ENCODE peak calls at places on chromosomes 13 and 19, in nine cellular contexts. E is ascending aorta, P is Panc1, B is dorsolateral prefrontal cortex, O is tibial artery, Q is thoracic aorta, I is tibial nerve, U is GM23248, C is astrocyte. A is an unnamed sample.

GRCh38 chr19:2059422-2060201 is 8.6 kb upstream of the MKNK2 start:
- DNase-seq in P (peak), O (peak), B (no peak), U (peak), E (peak), C (peak), Q (no peak), I (peak), A (no peak)

GRCh38 chr13:112873851-112874750 is 94.9 kb upstream of the MCF2L start:
- DNase-seq in O (peak), I (peak), Q (no peak), C (no peak), U (peak), E (no peak), P (peak), B (peak), A (no peak)

GRCh38 chr13:90594694-90595093 is 752.8 kb upstream of the MIR17HG start:
- DNase-seq in O (no peak), C (peak), B (no peak), I (no peak), U (peak), P (no peak), Q (no peak), E (no peak), A (no peak)

GRCh38 chr13:113877149-113877990 is 13.5 kb upstream of the GAS6 start:
- DNase-seq in U (no peak), I (no peak), P (no peak), B (no peak), E (no peak), O (no peak), C (no peak), Q (no peak), A (no peak)

GRCh38 chr13:113299951-113300350 is 2.9 kb downstream of the LAMP1 start:
- DNase-seq in E (no peak), P (no peak), C (no peak), U (peak), I (no peak), O (no peak), Q (no peak), B (no peak), A (no peak)

GRCh38 chr19:33767898-33768413 is 28.7 kb upstream of the KCTD15 start:
- DNase-seq in U (peak), Q (no peak), B (no peak), I (no peak), O (no peak), E (no peak), P (no peak), C (no peak), A (no peak)

GRCh38 chr19:4997297-4997696 is 28.4 kb downstream of the KDM4B start:
- DNase-seq in E (no peak), U (no peak), I (no peak), P (no peak), C (no peak), O (no peak), B (no peak), Q (no peak), A (no peak)

GRCh38 chr13:30319130-30319529 is 11.8 kb upstream of the KATNAL1 start:
- DNase-seq in P (no peak), B (no peak), Q (no peak), C (no peak), O (no peak), E (no peak), U (no peak), I (no peak), A (no peak)

GRCh38 chr13:99022953-99023352 is 45.1 kb upstream of the DOCK9 start:
- DNase-seq in C (no peak), E (no peak), I (no peak), O (no peak), U (no peak), P (no peak), B (no peak), Q (no peak), A (no peak)

GRCh38 chr13:88704600-88705275 is 1033.6 kb downstream of the SLITRK5 start:
- DNase-seq in P (no peak), O (no peak), U (no peak), B (no peak), Q (no peak), E (no peak), I (no peak), C (no peak), A (no peak)

GRCh38 chr13:67134322-67135129 is 95.6 kb downstream of the PCDH9 start:
- DNase-seq in I (no peak), E (no peak), O (no peak), P (no peak), U (no peak), C (no peak), B (no peak), Q (no peak), A (no peak)

GRCh38 chr13:94702181-94703041 is 9.9 kb downstream of the SOX21 start:
- DNase-seq in U (no peak), P (no peak), I (no peak), O (no peak), E (no peak), C (no peak), Q (no peak), B (no peak), A (no peak)

GRCh38 chr19:53311897-53312296 is 21.7 kb upstream of the ZNF845 start:
- DNase-seq in I (no peak), U (no peak), E (no peak), Q (no peak), B (no peak), O (no peak), P (no peak), C (no peak), A (no peak)

GRCh38 chr19:21023901-21024300 is 3.4 kb downstream of the ZNF430 start:
- DNase-seq in C (peak), E (no peak), B (no peak), Q (no peak), O (no peak), I (no peak), P (no peak), U (peak), A (no peak)

GRCh38 chr19:9914315-9915207 is 21.8 kb downstream of the OLFM2 start:
- DNase-seq in B (peak), U (peak), O (peak), E (peak), Q (no peak), C (peak), I (no peak), P (no peak), A (no peak)

GRCh38 chr19:33796164-33797100 is at the start of gene KCTD15:
- DNase-seq in E (no peak), I (no peak), U (peak), P (no peak), Q (no peak), B (no peak), O (no peak), C (peak), A (no peak)

GRCh38 chr19:18895828-18896341 is at the start of gene CERS1:
- DNase-seq in I (no peak), P (no peak), Q (no peak), E (no peak), B (peak), U (peak), C (no peak), O (no peak), A (no peak)

GRCh38 chr13:77372275-77372674 is 45.4 kb upstream of the MYCBP2 start:
- DNase-seq in P (no peak), I (no peak), C (peak), E (no peak), B (no peak), Q (no peak), U (no peak), O (no peak), A (no peak)

GRCh38 chr19:16160943-16161560 is 12.3 kb downstream of the CIB3 start:
- DNase-seq in P (peak), E (no peak), C (peak), O (no peak), B (no peak), I (no peak), U (peak), Q (no peak), A (no peak)

GRCh38 chr13:27442071-27442647 is 8.2 kb downstream of the MTIF3 start:
- DNase-seq in O (no peak), E (no peak), U (no peak), Q (no peak), P (no peak), I (no peak), C (no peak), B (no peak), A (no peak)

GRCh38 chr13:33185853-33186252 is 99.7 kb downstream of the STARD13 start:
- DNase-seq in I (no peak), E (no peak), Q (no peak), U (no peak), P (no peak), O (no peak), C (peak), B (no peak), A (no peak)

GRCh38 chr19:55600336-55601028 is 394 bp downstream of the ZNF524 start:
- DNase-seq in P (no peak), B (peak), U (peak), I (no peak), C (peak), Q (no peak), E (no peak), O (no peak), A (no peak)

GRCh38 chr13:26221399-26221720 is 754 bp downstream of the RNF6 start:
- DNase-seq in E (no peak), P (no peak), C (no peak), Q (no peak), O (no peak), B (no peak), I (no peak), U (no peak), A (no peak)

GRCh38 chr19:40530091-40530901 is 46.4 kb upstream of the SHKBP1 start:
- DNase-seq in C (no peak), I (no peak), Q (no peak), O (no peak), U (peak), B (no peak), E (no peak), P (no peak), A (no peak)

GRCh38 chr19:55189424-55189823 is 9.3 kb upstream of the SYT5 start:
- DNase-seq in C (peak), P (peak), B (peak), E (peak), Q (no peak), I (no peak), U (peak), O (peak), A (peak)

GRCh38 chr13:113137656-113138292 is 15.2 kb downstream of the F10 start:
- DNase-seq in I (no peak), C (no peak), P (no peak), B (no peak), O (no peak), Q (no peak), E (no peak), U (no peak), A (no peak)

GRCh38 chr13:99046851-99047250 is 69.0 kb upstream of the DOCK9 start:
- DNase-seq in C (peak), U (no peak), E (no peak), Q (no peak), B (no peak), I (no peak), O (no peak), P (no peak), A (no peak)

GRCh38 chr13:93915269-93915809 is 564.1 kb downstream of the DCT start:
- DNase-seq in E (no peak), C (peak), Q (no peak), B (no peak), U (peak), I (no peak), P (no peak), O (no peak), A (no peak)

GRCh38 chr13:33284916-33285315 is 639 bp downstream of the STARD13 start:
- DNase-seq in Q (no peak), O (no peak), E (no peak), B (no peak), I (no peak), P (no peak), U (peak), C (peak), A (no peak)

GRCh38 chr19:12064266-12065099 is at the start of gene ZNF844:
- DNase-seq in Q (peak), I (peak), U (peak), E (peak), O (peak), C (peak), P (peak), B (peak), A (peak)

GRCh38 chr19:17327654-17328516 is 6.8 kb downstream of the ANO8 start:
- DNase-seq in O (no peak), Q (no peak), C (no peak), U (no peak), P (no peak), B (no peak), I (no peak), E (no peak), A (no peak)

GRCh38 chr13:38308736-38309135 is 40.9 kb upstream of the UFM1 start:
- DNase-seq in I (no peak), U (peak), P (no peak), E (no peak), C (peak), O (no peak), B (no peak), Q (no peak), A (no peak)

GRCh38 chr19:17762505-17763229 is 11.4 kb downstream of the FCHO1 start:
- DNase-seq in E (no peak), U (peak), B (no peak), I (no peak), O (no peak), P (no peak), Q (no peak), C (peak), A (no peak)

GRCh38 chr19:16366433-16367268 is 42.0 kb downstream of the KLF2 start:
- DNase-seq in B (no peak), U (no peak), E (no peak), Q (no peak), C (no peak), O (no peak), I (no peak), P (no peak), A (no peak)

GRCh38 chr13:21074601-21075302 is 13.4 kb upstream of the LATS2 start:
- DNase-seq in Q (no peak), P (no peak), E (no peak), I (no peak), C (no peak), U (peak), B (no peak), O (no peak), A (no peak)

GRCh38 chr19:10706990-10707389 is 5.8 kb downstream of the QTRT1 start:
- DNase-seq in P (no peak), Q (no peak), U (no peak), C (no peak), I (no peak), O (no peak), B (no peak), E (no peak), A (no peak)

GRCh38 chr13:44715287-44716224 is 139.4 kb upstream of the TSC22D1 start:
- DNase-seq in Q (no peak), I (no peak), E (no peak), B (no peak), O (no peak), U (peak), C (peak), P (no peak), A (no peak)

GRCh38 chr13:98428256-98428966 is 148.5 kb downstream of the STK24 start:
- DNase-seq in I (no peak), P (no peak), B (no peak), O (no peak), U (peak), Q (no peak), C (no peak), E (no peak), A (peak)

GRCh38 chr13:96428904-96429303 is 339.0 kb downstream of the HS6ST3 start:
- DNase-seq in I (no peak), Q (no peak), E (no peak), B (no peak), P (no peak), O (no peak), U (no peak), C (no peak), A (no peak)

GRCh38 chr19:36420961-36421748 is 2.7 kb upstream of the ZFP82 start:
- DNase-seq in Q (no peak), B (peak), C (peak), I (no peak), E (no peak), P (no peak), U (peak), O (no peak), A (no peak)
- H3K4me3 ChIP-seq in Q (peak), B (peak), C (peak), I (no peak), E (peak), P (no peak), U (peak), O (peak), A (peak)

GRCh38 chr13:28494861-28495585 is at the start of gene FLT1:
- DNase-seq in C (no peak), I (no peak), U (peak), B (no peak), P (no peak), Q (no peak), O (no peak), E (no peak), A (no peak)
- H3K27ac ChIP-seq in C (no peak), I (no peak), U (no peak), B (peak), P (no peak), Q (no peak), O (peak), E (no peak), A (no peak)

GRCh38 chr19:824885-825284 is 2.8 kb upstream of the AZU1 start:
- DNase-seq in I (no peak), E (no peak), O (no peak), C (no peak), B (no peak), Q (no peak), P (no peak), U (no peak), A (no peak)
- H3K4me3 ChIP-seq in I (no peak), E (no peak), O (no peak), C (no peak), B (no peak), Q (no peak), P (no peak), U (no peak), A (no peak)

GRCh38 chr19:42196011-42197001 is 21.2 kb downstream of the DEDD2 start:
- DNase-seq in C (no peak), E (no peak), U (no peak), B (no peak), I (no peak), O (no peak), Q (no peak), P (no peak), A (no peak)
- H3K27ac ChIP-seq in C (no peak), E (no peak), U (no peak), B (no peak), I (no peak), O (no peak), Q (no peak), P (no peak), A (peak)

GRCh38 chr19:41555752-41556151 is 20.2 kb upstream of the CEACAM21 start:
- DNase-seq in C (no peak), E (no peak), U (no peak), I (no peak), P (no peak), Q (no peak), B (no peak), O (no peak), A (no peak)

GRCh38 chr19:41552558-41552957 is 23.4 kb upstream of the CEACAM21 start:
- DNase-seq in U (no peak), B (no peak), C (no peak), O (no peak), P (no peak), E (no peak), Q (no peak), I (no peak), A (no peak)

GRCh38 chr19:41551711-41552110 is 24.3 kb upstream of the CEACAM21 start:
- DNase-seq in B (no peak), I (no peak), Q (no peak), O (no peak), C (no peak), U (no peak), P (no peak), E (no peak), A (no peak)

GRCh38 chr19:41553804-41554203 is 22.2 kb upstream of the CEACAM21 start:
- DNase-seq in U (no peak), B (no peak), Q (no peak), P (no peak), I (no peak), C (no peak), E (no peak), O (no peak), A (no peak)

GRCh38 chr19:41554902-41555301 is 21.1 kb upstream of the CEACAM21 start:
- DNase-seq in I (no peak), Q (no peak), B (no peak), U (no peak), P (no peak), E (no peak), C (no peak), O (no peak), A (no peak)
- H3K4me3 ChIP-seq in I (no peak), Q (no peak), B (no peak), U (no peak), P (no peak), E (no peak), C (no peak), O (no peak), A (no peak)

GRCh38 chr19:38687837-38688378 is 40.5 kb downstream of the ACTN4 start:
- DNase-seq in O (no peak), U (no peak), B (no peak), E (no peak), Q (no peak), C (no peak), I (no peak), P (no peak), A (no peak)
- H3K27ac ChIP-seq in O (peak), U (peak), B (no peak), E (peak), Q (peak), C (peak), I (peak), P (peak), A (peak)

GRCh38 chr19:50667177-50667758 is 18.0 kb downstream of the C19orf81 start:
- DNase-seq in I (no peak), U (no peak), E (no peak), C (no peak), B (no peak), Q (no peak), O (no peak), P (no peak), A (no peak)
- H3K4me3 ChIP-seq in I (no peak), U (no peak), E (no peak), C (no peak), B (no peak), Q (no peak), O (no peak), P (no peak), A (no peak)

GRCh38 chr13:23610187-23610576 is 40.0 kb downstream of the TNFRSF19 start:
- DNase-seq in E (no peak), C (peak), U (peak), Q (no peak), B (no peak), P (no peak), I (no peak), O (no peak), A (no peak)
- H3K27ac ChIP-seq in E (no peak), C (peak), U (peak), Q (no peak), B (no peak), P (no peak), I (peak), O (no peak), A (no peak)

GRCh38 chr19:3710265-3710812 is 2.2 kb downstream of the TJP3 start:
- DNase-seq in Q (no peak), B (peak), C (no peak), E (peak), P (no peak), U (no peak), I (peak), O (peak), A (peak)

GRCh38 chr19:3707868-3708206 is 347 bp upstream of the TJP3 start:
- DNase-seq in O (no peak), B (no peak), Q (no peak), P (no peak), I (no peak), U (no peak), C (no peak), E (no peak), A (no peak)

GRCh38 chr19:3712663-3713531 is 4.7 kb downstream of the TJP3 start:
- DNase-seq in C (no peak), O (no peak), P (no peak), B (no peak), U (no peak), Q (no peak), I (no peak), E (no peak), A (no peak)

GRCh38 chr19:3708207-3708931 is at the start of gene TJP3:
- DNase-seq in C (peak), U (peak), Q (no peak), O (no peak), P (no peak), E (no peak), I (no peak), B (no peak), A (no peak)
- H3K4me3 ChIP-seq in C (no peak), U (no peak), Q (no peak), O (no peak), P (no peak), E (no peak), I (peak), B (no peak), A (no peak)

A was measured in RWPE2.